ENCODE peak calls at places on chromosomes 11 and 22, in ten cellular contexts. J, B, Y, N, E, I, X, R, A and O are unnamed samples.
A peak's percentile ranks its signal among the peaks of the same experiment; 100 is the strongest.

GRCh38 chr11:106021181-106021966 is 666 bp downstream of the MSANTD4 start:
- DNase-seq in J (no peak), B (no peak), Y (no peak), N (peak; percentile 77), E (no peak), I (no peak), X (no peak), R (peak; percentile 75), A (no peak), O (no peak)

GRCh38 chr11:75263944-75264349 is 23.4 kb downstream of the TPBGL start:
- DNase-seq in J (no peak), B (no peak), Y (no peak), N (peak; percentile 41), E (no peak), I (no peak), X (no peak), R (peak; percentile 52), A (no peak), O (no peak)

GRCh38 chr11:130434521-130435223 is 6.3 kb upstream of the ADAMTS8 start:
- DNase-seq in J (peak; percentile 78), B (peak; percentile 51), Y (peak; percentile 77), N (peak; percentile 87), E (peak; percentile 83), I (no peak), X (peak; percentile 87), R (peak; percentile 89), A (no peak), O (peak; percentile 43)

GRCh38 chr22:20436309-20437252 is 1.0 kb downstream of the SCARF2 start:
- DNase-seq in J (peak; percentile 45), B (no peak), Y (no peak), N (peak; percentile 29), E (peak; percentile 50), I (no peak), X (no peak), R (peak; percentile 49), A (no peak), O (no peak)

GRCh38 chr11:67534070-67534679 is 10.9 kb upstream of the CABP2 start:
- DNase-seq in J (no peak), B (no peak), Y (no peak), N (peak; percentile 11), E (peak; percentile 15), I (no peak), X (no peak), R (no peak), A (no peak), O (no peak)

GRCh38 chr11:120462825-120463224 is 48.7 kb upstream of the GRIK4 start:
- DNase-seq in J (no peak), B (no peak), Y (no peak), N (peak; percentile 65), E (no peak), I (no peak), X (no peak), R (no peak), A (no peak), O (no peak)

GRCh38 chr11:61963282-61964057 is 4.0 kb downstream of the FTH1 start:
- DNase-seq in J (no peak), B (no peak), Y (peak; percentile 48), N (peak; percentile 77), E (no peak), I (no peak), X (no peak), R (peak; percentile 90), A (no peak), O (no peak)

GRCh38 chr11:10604340-10604748 is 35.9 kb upstream of the LYVE1 start:
- DNase-seq in J (no peak), B (no peak), Y (no peak), N (peak; percentile 86), E (no peak), I (no peak), X (no peak), R (peak; percentile 75), A (no peak), O (no peak)

GRCh38 chr11:1139441-1140066 is 18.2 kb upstream of the MUC5AC start:
- DNase-seq in J (no peak), B (no peak), Y (peak; percentile 39), N (peak; percentile 85), E (no peak), I (no peak), X (no peak), R (no peak), A (no peak), O (no peak)

GRCh38 chr11:100930185-100930778 is 199.3 kb downstream of the PGR start:
- DNase-seq in J (no peak), B (no peak), Y (no peak), N (peak; percentile 87), E (peak; percentile 56), I (no peak), X (peak; percentile 12), R (peak; percentile 84), A (peak; percentile 29), O (peak; percentile 33)

GRCh38 chr22:43273902-43274484 is 69.2 kb downstream of the SCUBE1 start:
- DNase-seq in J (peak; percentile 84), B (no peak), Y (peak; percentile 60), N (peak; percentile 60), E (peak; percentile 54), I (no peak), X (peak; percentile 20), R (peak; percentile 71), A (no peak), O (no peak)

GRCh38 chr11:86294026-86294425 is 8.0 kb upstream of the HIKESHI start:
- DNase-seq in J (no peak), B (no peak), Y (no peak), N (no peak), E (no peak), I (no peak), X (no peak), R (no peak), A (no peak), O (no peak)

GRCh38 chr22:50304528-50305392 is 2.7 kb downstream of the PLXNB2 start:
- DNase-seq in J (no peak), B (no peak), Y (no peak), N (peak; percentile 34), E (no peak), I (no peak), X (no peak), R (peak; percentile 39), A (no peak), O (peak; percentile 70)

GRCh38 chr11:44797886-44798683 is 71.3 kb downstream of the TSPAN18 start:
- DNase-seq in J (peak; percentile 70), B (no peak), Y (no peak), N (peak; percentile 8), E (no peak), I (no peak), X (no peak), R (no peak), A (no peak), O (no peak)

GRCh38 chr11:33256031-33256807 is 962 bp upstream of the HIPK3 start:
- DNase-seq in J (no peak), B (no peak), Y (no peak), N (no peak), E (no peak), I (no peak), X (no peak), R (no peak), A (no peak), O (no peak)

GRCh38 chr11:115548878-115549528 is 44.8 kb upstream of the CADM1 start:
- DNase-seq in J (peak; percentile 92), B (no peak), Y (no peak), N (no peak), E (no peak), I (no peak), X (no peak), R (no peak), A (no peak), O (no peak)

GRCh38 chr22:38947321-38948112 is 9.9 kb upstream of the APOBEC3A start:
- DNase-seq in J (no peak), B (no peak), Y (no peak), N (no peak), E (peak; percentile 20), I (no peak), X (no peak), R (no peak), A (no peak), O (peak; percentile 24)

GRCh38 chr11:108289699-108290098 is 66.8 kb downstream of the ATM start:
- DNase-seq in J (no peak), B (no peak), Y (no peak), N (no peak), E (no peak), I (no peak), X (no peak), R (no peak), A (no peak), O (no peak)